ENCODE peak calls at places on chromosome 16, in four cellular contexts. Y is PC-3, W is MM.1S, M is GM23248. V is an unnamed sample.

GRCh38 chr16:546909-547770 is 13.1 kb upstream of the PRR35 start:
- DNase-seq in M (peak; percentile 69), Y (no peak), W (no peak), V (no peak)

GRCh38 chr16:22322021-22322471 is 24.8 kb downstream of the POLR3E start:
- DNase-seq in Y (no peak), W (no peak), M (no peak), V (no peak)

GRCh38 chr16:84194470-84195200 is 3.7 kb downstream of the ADAD2 start:
- DNase-seq in M (no peak), Y (no peak), W (peak; percentile 17), V (no peak)

GRCh38 chr16:66728117-66728787 is 23.2 kb downstream of the DYNC1LI2 start:
- DNase-seq in Y (peak; percentile 66), M (peak; percentile 83), W (peak; percentile 56), V (peak; percentile 74)

GRCh38 chr16:79337906-79338305 is 262.6 kb downstream of the MAF start:
- DNase-seq in Y (no peak), M (no peak), W (no peak), V (no peak)

GRCh38 chr16:86483-86952 is 8.5 kb downstream of the MPG start:
- DNase-seq in Y (no peak), M (no peak), W (no peak), V (no peak)

GRCh38 chr16:67372664-67373063 is 20.6 kb downstream of the TPPP3 start:
- DNase-seq in W (peak; percentile 32), Y (peak; percentile 42), M (peak; percentile 46), V (peak; percentile 16)

GRCh38 chr16:84700518-84701277 is 898 bp downstream of the USP10 start:
- DNase-seq in W (peak; percentile 46), M (peak; percentile 61), Y (peak; percentile 36), V (peak; percentile 65)

GRCh38 chr16:70605284-70605659 is 41.1 kb upstream of the IL34 start:
- DNase-seq in M (peak; percentile 32), Y (no peak), W (no peak), V (no peak)
- H3K4me2 ChIP-seq in M (no peak overlapping the region), Y (no peak overlapping the region), W (no peak overlapping the region), V (no peak overlapping the region)

GRCh38 chr16:75000481-75001081 is 1.8 kb downstream of the ZNRF1 start:
- DNase-seq in M (peak; percentile 52), W (no peak), Y (peak; percentile 30), V (no peak)
- H3K4me3 ChIP-seq in M (peak overlapping the region; percentile 75), W (no peak overlapping the region), Y (peak overlapping the region; percentile 85), V (peak overlapping the region; percentile 92)

GRCh38 chr16:48235556-48236136 is 8.5 kb upstream of the LONP2 start:
- DNase-seq in W (no peak), M (no peak), Y (peak; percentile 19), V (no peak)
- TF ChIP-seq EZH2phosphoT487 in W (no peak), M (no peak), Y (no peak), V (no peak)

GRCh38 chr16:64910351-64910750 is 211.5 kb downstream of the CDH11 start:
- DNase-seq in W (no peak), M (peak; percentile 97), Y (no peak), V (no peak)
- H3K4me2 ChIP-seq in W (no peak overlapping the region), M (peak overlapping the region; percentile 79), Y (no peak overlapping the region), V (no peak overlapping the region)

GRCh38 chr16:19555938-19556778 is 655 bp downstream of the VPS35L start:
- DNase-seq in Y (peak; percentile 6), W (peak; percentile 77), M (peak; percentile 49), V (peak; percentile 38)

GRCh38 chr16:19560078-19560477 is 4.6 kb downstream of the VPS35L start:
- DNase-seq in W (no peak), Y (no peak), M (no peak), V (no peak)

GRCh38 chr16:19555186-19555937 is at the start of gene VPS35L:
- DNase-seq in Y (peak; percentile 91), W (peak; percentile 93), M (peak; percentile 99), V (peak; percentile 97)

GRCh38 chr16:19563377-19563776 is 7.9 kb downstream of the VPS35L start:
- DNase-seq in M (no peak), Y (no peak), W (no peak), V (no peak)

DNA sequence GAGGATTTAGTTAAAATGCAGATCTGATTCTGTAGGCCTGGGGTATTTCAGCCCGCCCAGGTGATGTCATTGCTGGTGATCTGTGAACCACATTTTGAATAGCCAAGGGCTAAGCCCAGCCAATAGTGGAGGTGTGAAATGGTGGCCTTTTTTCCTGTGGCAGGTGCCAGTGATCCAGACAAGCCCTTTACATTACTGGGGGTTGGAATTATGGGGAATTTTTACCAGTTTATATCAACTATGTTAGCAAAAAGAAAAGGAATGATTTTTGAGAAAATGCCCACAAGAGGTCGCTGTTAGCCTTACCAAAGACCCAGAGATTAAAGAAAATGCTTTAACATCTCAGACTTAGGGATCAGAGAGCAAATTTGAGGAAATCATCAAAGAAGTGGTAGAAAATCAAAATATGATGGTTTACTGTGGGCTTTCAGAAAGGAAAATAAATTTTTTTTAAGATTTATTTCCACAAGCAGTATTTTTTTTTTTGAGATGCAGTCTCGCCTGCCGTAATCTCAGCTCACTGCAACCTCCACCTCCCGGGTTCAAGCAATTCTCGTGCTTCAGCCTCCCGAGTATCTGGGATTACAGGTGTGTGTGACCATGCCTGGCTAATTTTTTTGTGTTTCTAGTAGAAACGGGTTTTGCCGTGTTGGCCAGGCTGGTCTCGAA is 3.9 kb downstream of the VPS35L start:
- DNase-seq in M (peak; percentile 79), Y (peak; percentile 74), W (peak; percentile 57), V (peak; percentile 67)
- H3K4me3 ChIP-seq in M (no peak overlapping the region), Y (no peak overlapping the region), W (no peak overlapping the region), V (no peak overlapping the region)

GRCh38 chr16:12998376-12999085 is 97.1 kb downstream of the SHISA9 start:
- DNase-seq in W (no peak), M (no peak), Y (no peak), V (no peak)
- TF ChIP-seq EZH2phosphoT487 in W (no peak), M (no peak), Y (no peak), V (no peak)

DNA sequence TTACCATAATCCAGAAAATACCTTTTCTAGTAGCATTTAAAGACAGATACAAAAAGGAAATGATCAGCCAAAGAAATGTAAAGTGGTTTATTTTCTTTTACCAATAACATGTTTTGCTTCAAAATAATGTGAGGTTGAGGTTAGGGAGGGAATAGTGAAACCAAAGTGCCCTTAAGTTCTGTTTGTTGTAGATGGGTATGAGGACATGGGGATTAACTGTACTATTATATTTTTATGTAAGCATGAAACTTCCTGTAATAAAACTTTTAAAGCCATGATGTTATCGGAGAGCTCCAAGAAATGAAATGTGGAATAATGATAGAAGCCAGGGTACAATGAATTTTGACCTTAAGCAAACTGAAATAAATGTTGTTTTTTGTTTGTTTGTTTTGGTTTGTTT is 9.9 kb downstream of the C16orf46 start:
- DNase-seq in Y (no peak), M (no peak), W (no peak), V (no peak)
- H3K4me2 ChIP-seq in Y (no peak overlapping the region), M (no peak overlapping the region), W (no peak overlapping the region), V (no peak overlapping the region)